ENCODE peak calls at places on chromosome 1, in nine cellular contexts. O is stimulated activated effector memory CD8-positive, alpha-beta T cell treated with anti-CD3 and anti-CD28 coated beads, Interleukin-12 subunit alpha, Interleukin-12 subunit beta, amount 100 ng/mL, for 72 hours; F is HTR-8/SVneo; D is HCEC 1CT; U is NAMALWA; Q is stimulated activated CD8-positive, alpha-beta memory T cell treated with anti-CD3 and anti-CD28 coated beads, Interleukin-7, amount 100 ng/mL, for 1 hour; B is progenitor cell of endocrine pancreas; R is AG04449; X is mucosa of gallbladder. W is an unnamed sample.

GRCh38 chr1:68207129-68207689 is 25.1 kb downstream of the WLS start:
- DNase-seq in U (no peak), R (no peak), X (no peak), O (no peak), D (peak; percentile 56), Q (no peak), F (no peak), B (no peak), W (no peak)

GRCh38 chr1:30336550-30337426 is 386.6 kb downstream of the MATN1 start:
- DNase-seq in D (no peak), Q (no peak), U (no peak), B (no peak), O (no peak), X (peak; percentile 5), F (no peak), R (no peak), W (no peak)

GRCh38 chr1:201471772-201472171 is 2.8 kb upstream of the PHLDA3 start:
- DNase-seq in Q (no peak), O (no peak), B (no peak), F (no peak), R (no peak), U (no peak), X (no peak), D (peak; percentile 83), W (no peak)

GRCh38 chr1:221712776-221713431 is 29.0 kb downstream of the DUSP10 start:
- DNase-seq in O (peak; percentile 85), X (peak; percentile 65), D (no peak), B (no peak), Q (peak; percentile 61), R (no peak), F (no peak), U (peak; percentile 30), W (no peak)

GRCh38 chr1:225866061-225866844 is 15.9 kb downstream of the TMEM63A start:
- DNase-seq in X (no peak), D (peak; percentile 71), B (no peak), U (peak; percentile 29), O (no peak), R (no peak), F (no peak), Q (peak; percentile 35), W (no peak)

GRCh38 chr1:48003741-48004503 is 6.7 kb upstream of the TRABD2B start:
- DNase-seq in D (no peak), O (no peak), U (no peak), R (no peak), B (no peak), X (no peak), Q (no peak), F (no peak), W (no peak)

GRCh38 chr1:8825985-8826481 is 8.6 kb upstream of the RERE start:
- DNase-seq in F (peak; percentile 62), D (no peak), Q (no peak), R (peak; percentile 60), X (no peak), B (no peak), U (no peak), O (no peak), W (no peak)

GRCh38 chr1:215143497-215143896 is 61.0 kb downstream of the KCNK2 start:
- DNase-seq in R (no peak), U (no peak), Q (no peak), F (no peak), O (no peak), D (no peak), B (no peak), X (no peak), W (no peak)

GRCh38 chr1:64192290-64192689 is 11.1 kb upstream of the UBE2U start:
- DNase-seq in Q (no peak), X (no peak), F (no peak), U (no peak), B (no peak), R (no peak), O (no peak), D (no peak), W (no peak)

GRCh38 chr1:39354572-39354971 is 136.9 kb upstream of the BMP8A start:
- DNase-seq in X (no peak), U (peak; percentile 40), B (no peak), D (no peak), R (no peak), Q (no peak), O (no peak), F (no peak), W (no peak)

GRCh38 chr1:109775408-109775807 is 11.7 kb upstream of the EPS8L3 start:
- DNase-seq in F (no peak), D (no peak), B (no peak), R (no peak), X (no peak), Q (no peak), O (no peak), U (no peak), W (no peak)

GRCh38 chr1:164261691-164262240 is 297.2 kb upstream of the PBX1 start:
- DNase-seq in Q (no peak), O (no peak), R (no peak), D (no peak), X (no peak), U (no peak), B (no peak), F (no peak), W (no peak)

W was measured in ureter.